ENCODE peak calls at places on chromosomes 11 and 22, in nine cellular contexts. S, G, J, R, Y, P, V, B and Z are unnamed samples.
A peak's percentile ranks its signal among the peaks of the same experiment; 100 is the strongest.

GRCh38 chr11:69913591-69914285 is 94.5 kb upstream of the FGF3 start:
- DNase-seq in Y (no peak), B (no peak), R (no peak), J (no peak), G (no peak), S (no peak), V (no peak), P (no peak), Z (no peak)

GRCh38 chr11:68380786-68381622 is 68.6 kb downstream of the LRP5 start:
- DNase-seq in V (peak; percentile 53), S (no peak), G (no peak), Y (no peak), B (peak; percentile 26), R (no peak), P (no peak), J (peak; percentile 32), Z (no peak)

GRCh38 chr11:20031155-20032001 is 128.9 kb downstream of the DBX1 start:
- DNase-seq in B (peak; percentile 93), P (no peak), J (peak; percentile 99), R (peak; percentile 62), G (peak; percentile 87), S (peak; percentile 70), Y (peak; percentile 37), V (peak; percentile 98), Z (no peak)

GRCh38 chr11:22879615-22880014 is 19.3 kb upstream of the CCDC179 start:
- DNase-seq in S (no peak), J (no peak), V (peak; percentile 7), R (no peak), B (no peak), P (no peak), Y (no peak), G (peak; percentile 12), Z (no peak)

GRCh38 chr11:76654980-76655379 is 15.6 kb downstream of the LRRC32 start:
- DNase-seq in V (no peak), R (no peak), P (no peak), G (no peak), Y (no peak), B (no peak), J (no peak), S (no peak), Z (no peak)

GRCh38 chr11:78660451-78660850 is 85.8 kb upstream of the NARS2 start:
- DNase-seq in S (no peak), V (no peak), P (no peak), G (peak; percentile 49), Y (no peak), J (peak; percentile 12), B (no peak), R (no peak), Z (no peak)

GRCh38 chr22:23862103-23862502 is 4.4 kb downstream of the SLC2A11 start:
- DNase-seq in V (peak; percentile 36), B (peak; percentile 69), Y (peak; percentile 68), G (peak; percentile 61), R (peak; percentile 74), S (peak; percentile 49), J (no peak), P (peak; percentile 86), Z (no peak)

GRCh38 chr22:27183474-27183873 is 526.1 kb downstream of the MIAT start:
- DNase-seq in J (no peak), B (no peak), Y (no peak), V (no peak), P (no peak), G (no peak), S (no peak), R (no peak), Z (no peak)

GRCh38 chr11:9314291-9315077 is at the start of gene TMEM41B:
- DNase-seq in J (peak; percentile 98), B (peak; percentile 100), R (peak; percentile 100), G (peak; percentile 100), V (peak; percentile 99), P (peak; percentile 99), Y (peak; percentile 99), S (peak; percentile 96), Z (peak; percentile 92)

GRCh38 chr11:29271616-29272015 is 745.2 kb downstream of the KCNA4 start:
- DNase-seq in B (no peak), J (peak; percentile 71), G (no peak), V (peak; percentile 74), Y (no peak), P (no peak), R (no peak), S (no peak), Z (no peak)

GRCh38 chr11:119091966-119092879 is 7.5 kb downstream of the HMBS start:
- DNase-seq in R (no peak), B (no peak), P (no peak), G (peak; percentile 8), V (no peak), Y (no peak), S (no peak), J (no peak), Z (no peak)
- H3K79me2 ChIP-seq in R (peaks cover 34% of the 10 kb centered on the region), B (peaks cover 29% of the 10 kb centered on the region), P (peaks cover 21% of the 10 kb centered on the region), G (peaks cover 51% of the 10 kb centered on the region), V (peaks cover 36% of the 10 kb centered on the region), Y (peaks cover 53% of the 10 kb centered on the region), S (peaks cover 39% of the 10 kb centered on the region), J (peaks cover 42% of the 10 kb centered on the region), Z (peaks cover 37% of the 10 kb centered on the region)

DNA sequence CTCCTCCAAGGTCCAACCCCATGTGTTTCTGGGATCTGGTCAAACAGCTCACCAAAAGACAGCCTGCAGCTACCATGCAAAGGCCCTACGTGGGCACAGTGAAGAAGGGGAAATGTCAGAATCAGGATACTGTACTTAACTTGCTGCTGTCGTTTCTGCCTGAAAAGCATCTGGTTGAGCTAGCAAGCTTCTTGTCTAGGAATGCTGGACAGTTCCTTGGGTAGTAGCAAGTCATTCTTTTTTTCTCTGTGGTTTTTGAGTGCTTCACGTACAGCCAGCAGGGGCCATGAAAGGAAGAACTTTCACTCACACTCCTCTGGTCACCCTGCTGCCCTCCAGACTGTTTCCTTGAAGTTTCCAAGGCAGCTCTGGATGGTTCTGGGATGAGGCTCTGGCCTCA is 24.7 kb downstream of the RCOR2 start:
- DNase-seq in P (no peak), B (no peak), G (peak; percentile 46), S (no peak), R (no peak), V (peak; percentile 70), J (peak; percentile 61), Y (peak; percentile 34), Z (no peak)
- H3K79me2 ChIP-seq in P (peaks cover 71% of the 10 kb centered on the region), B (peaks cover 41% of the 10 kb centered on the region), G (peaks cover 82% of the 10 kb centered on the region), S (peaks cover 60% of the 10 kb centered on the region), R (peaks cover 67% of the 10 kb centered on the region), V (peaks cover 34% of the 10 kb centered on the region), J (peaks cover 75% of the 10 kb centered on the region), Y (peaks cover 70% of the 10 kb centered on the region), Z (peaks cover 64% of the 10 kb centered on the region)

DNA sequence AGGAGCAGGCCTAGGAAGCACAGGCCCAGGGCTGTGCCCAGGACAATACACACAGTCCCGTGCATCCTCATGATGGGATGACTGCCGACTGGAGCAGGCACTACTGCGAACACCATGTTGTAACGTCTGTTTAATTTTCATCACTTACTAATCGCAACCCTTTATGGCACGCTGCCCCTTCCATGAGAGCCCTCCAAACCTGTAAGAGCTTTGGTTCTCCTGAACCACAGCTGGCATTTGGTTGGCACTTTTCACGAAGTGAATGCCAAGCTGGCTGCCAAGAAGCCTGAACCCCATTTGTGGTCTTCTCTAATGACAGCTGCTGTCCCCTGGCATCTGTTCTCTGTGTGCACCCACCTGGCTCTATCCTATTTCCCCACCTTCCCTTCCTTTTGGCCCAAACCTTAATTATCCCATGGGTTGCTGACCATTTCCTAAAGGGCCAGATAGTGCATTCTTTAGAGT is 36.5 kb downstream of the APOL1 start:
- DNase-seq in G (no peak), R (no peak), S (no peak), J (no peak), Y (no peak), B (no peak), V (no peak), P (no peak), Z (no peak)
- H3K79me2 ChIP-seq in G (peaks cover 30% of the 10 kb centered on the region), R (no peaks in the 10 kb centered on the region), S (no peaks in the 10 kb centered on the region), J (peaks cover 73% of the 10 kb centered on the region), Y (no peaks in the 10 kb centered on the region), B (no peaks in the 10 kb centered on the region), V (peaks cover 30% of the 10 kb centered on the region), P (no peaks in the 10 kb centered on the region), Z (peaks cover 28% of the 10 kb centered on the region)

GRCh38 chr11:46827995-46828394 is 18.1 kb downstream of the CKAP5 start:
- DNase-seq in S (no peak), R (no peak), B (no peak), Y (no peak), J (no peak), P (no peak), V (no peak), G (peak; percentile 36), Z (no peak)
- H3K79me2 ChIP-seq in S (peaks cover 100% of the 10 kb centered on the region), R (peaks cover 98% of the 10 kb centered on the region), B (peaks cover 60% of the 10 kb centered on the region), Y (peaks cover 100% of the 10 kb centered on the region), J (peaks cover 99% of the 10 kb centered on the region), P (peaks cover 98% of the 10 kb centered on the region), V (peaks cover 94% of the 10 kb centered on the region), G (peaks cover 100% of the 10 kb centered on the region), Z (peaks cover 98% of the 10 kb centered on the region)

GRCh38 chr11:82994615-82995014 is 77.1 kb downstream of the RAB30 start:
- DNase-seq in R (no peak), G (peak; percentile 25), J (no peak), S (no peak), P (no peak), V (no peak), Y (no peak), B (no peak), Z (no peak)

GRCh38 chr11:82989628-82990404 is 81.9 kb downstream of the RAB30 start:
- DNase-seq in S (no peak), B (no peak), G (no peak), V (no peak), J (no peak), P (no peak), Y (peak; percentile 70), R (no peak), Z (no peak)

GRCh38 chr11:82988936-82989627 is 82.6 kb downstream of the RAB30 start:
- DNase-seq in B (no peak), S (no peak), J (no peak), P (no peak), G (no peak), Y (peak; percentile 17), V (no peak), R (no peak), Z (no peak)

GRCh38 chr11:82995276-82995675 is 76.4 kb downstream of the RAB30 start:
- DNase-seq in J (no peak), G (no peak), Y (no peak), P (no peak), R (no peak), S (no peak), V (no peak), B (no peak), Z (no peak)

GRCh38 chr11:82992219-82992618 is 79.5 kb downstream of the RAB30 start:
- DNase-seq in B (no peak), P (no peak), V (no peak), G (no peak), S (no peak), R (no peak), Y (no peak), J (no peak), Z (no peak)
- H3K79me2 ChIP-seq in B (no peaks in the 10 kb centered on the region), P (peaks cover 91% of the 10 kb centered on the region), V (no peaks in the 10 kb centered on the region), G (peaks cover 3% of the 10 kb centered on the region), S (no peaks in the 10 kb centered on the region), R (no peaks in the 10 kb centered on the region), Y (no peaks in the 10 kb centered on the region), J (no peaks in the 10 kb centered on the region), Z (no peaks in the 10 kb centered on the region)

DNA sequence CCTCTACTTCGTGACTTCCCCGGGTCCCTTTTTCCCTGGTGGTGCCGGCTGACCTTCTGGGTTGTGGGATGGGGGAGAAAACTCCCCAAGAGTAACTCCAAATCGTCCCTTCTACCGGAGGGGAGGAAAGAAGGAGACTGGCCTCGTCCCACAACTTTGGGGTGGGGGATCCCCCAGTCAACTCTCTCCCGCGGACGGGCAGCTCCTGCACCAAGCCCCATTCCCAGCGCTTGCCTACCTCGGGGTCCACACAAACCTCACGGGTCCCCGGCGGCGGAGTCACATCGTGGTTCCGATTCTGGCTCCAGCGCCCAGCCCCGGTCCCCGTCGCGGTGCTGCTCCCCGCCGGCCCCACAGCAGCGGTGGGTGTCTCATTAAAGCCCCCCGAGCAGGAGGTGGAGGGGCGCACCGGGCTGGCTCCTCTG is 317 bp downstream of the BDNF start:
- DNase-seq in S (no peak), R (peak; percentile 47), V (no peak), B (no peak), P (peak; percentile 27), J (no peak), Y (no peak), G (peak; percentile 44), Z (no peak)
- H3K79me2 ChIP-seq in S (peaks cover 47% of the 10 kb centered on the region), R (peaks cover 18% of the 10 kb centered on the region), V (peaks cover 33% of the 10 kb centered on the region), B (no peaks in the 10 kb centered on the region), P (no peaks in the 10 kb centered on the region), J (peaks cover 61% of the 10 kb centered on the region), Y (peaks cover 3% of the 10 kb centered on the region), G (peaks cover 59% of the 10 kb centered on the region), Z (no peaks in the 10 kb centered on the region)